ENCODE peak calls at places on chromosomes 13 and 19, in four cellular contexts. One of them, this sample, is unnamed.

GRCh38 chr19:33438016-33438671 is 64.6 kb downstream of the CEBPG start:
- DNase-seq in pancreas: peak; percentile 44
- DNase-seq in NCI-H1105: no peak
- DNase-seq in cardiac muscle cell: peak; percentile 39
- DNase-seq in this sample: no peak

GRCh38 chr19:6639439-6639838 is 30.5 kb downstream of the TNFSF14 start:
- DNase-seq in pancreas: no peak
- DNase-seq in NCI-H1105: no peak
- DNase-seq in cardiac muscle cell: no peak
- DNase-seq in this sample: no peak

GRCh38 chr19:40592170-40592569 is 9.0 kb upstream of the LTBP4 start:
- DNase-seq in pancreas: peak; percentile 2
- DNase-seq in NCI-H1105: peak; percentile 24
- DNase-seq in cardiac muscle cell: peak; percentile 69
- DNase-seq in this sample: no peak

GRCh38 chr19:2537544-2537943 is 61.6 kb downstream of the GADD45B start:
- DNase-seq in pancreas: peak; percentile 9
- DNase-seq in NCI-H1105: no peak
- DNase-seq in cardiac muscle cell: no peak
- DNase-seq in this sample: no peak

GRCh38 chr19:18551631-18552030 is 6.0 kb upstream of the KXD1 start:
- DNase-seq in pancreas: no peak
- DNase-seq in NCI-H1105: no peak
- DNase-seq in cardiac muscle cell: no peak
- DNase-seq in this sample: no peak

GRCh38 chr13:99916366-99917103 is 55.0 kb downstream of the ZIC5 start:
- DNase-seq in pancreas: no peak
- DNase-seq in NCI-H1105: peak; percentile 26
- DNase-seq in cardiac muscle cell: peak; percentile 79
- DNase-seq in this sample: no peak

GRCh38 chr19:29841559-29842367 is 30.0 kb downstream of the CCNE1 start:
- DNase-seq in pancreas: no peak
- DNase-seq in NCI-H1105: no peak
- DNase-seq in cardiac muscle cell: peak; percentile 43
- DNase-seq in this sample: no peak

GRCh38 chr19:5951338-5951861 is 26.5 kb downstream of the RANBP3 start:
- DNase-seq in pancreas: no peak
- DNase-seq in NCI-H1105: no peak
- DNase-seq in cardiac muscle cell: no peak
- DNase-seq in this sample: no peak

GRCh38 chr19:34734601-34735103 is 609 bp downstream of the ZNF181 start:
- DNase-seq in pancreas: no peak
- DNase-seq in NCI-H1105: peak; percentile 35
- DNase-seq in cardiac muscle cell: no peak
- DNase-seq in this sample: no peak

GRCh38 chr19:35143231-35143715 is at the start of gene FXYD7:
- DNase-seq in pancreas: peak; percentile 84
- DNase-seq in NCI-H1105: peak; percentile 3
- DNase-seq in cardiac muscle cell: no peak
- DNase-seq in this sample: no peak

GRCh38 chr19:4196587-4197148 is 14.2 kb downstream of the ANKRD24 start:
- DNase-seq in pancreas: no peak
- DNase-seq in NCI-H1105: no peak
- DNase-seq in cardiac muscle cell: no peak
- DNase-seq in this sample: no peak

GRCh38 chr13:41700790-41701310 is 243.5 kb downstream of the RGCC start:
- DNase-seq in pancreas: no peak
- DNase-seq in NCI-H1105: peak; percentile 52
- DNase-seq in cardiac muscle cell: peak; percentile 69
- DNase-seq in this sample: no peak

GRCh38 chr19:11288349-11288748 is 7.6 kb upstream of the TSPAN16 start:
- DNase-seq in pancreas: no peak
- DNase-seq in NCI-H1105: no peak
- DNase-seq in cardiac muscle cell: peak; percentile 42
- DNase-seq in this sample: no peak

GRCh38 chr19:53809518-53810186 is 14.5 kb downstream of the NLRP12 start:
- DNase-seq in pancreas: no peak
- DNase-seq in NCI-H1105: no peak
- DNase-seq in cardiac muscle cell: no peak
- DNase-seq in this sample: no peak

GRCh38 chr19:46076951-46077814 is 36.4 kb upstream of the IGFL4 start:
- DNase-seq in pancreas: peak; percentile 50
- DNase-seq in NCI-H1105: peak; percentile 93
- DNase-seq in cardiac muscle cell: peak; percentile 88
- DNase-seq in this sample: no peak

GRCh38 chr19:13718733-13719132 is 45.6 kb upstream of the MRI1 start:
- DNase-seq in pancreas: no peak
- DNase-seq in NCI-H1105: peak; percentile 69
- DNase-seq in cardiac muscle cell: peak; percentile 59
- DNase-seq in this sample: no peak

GRCh38 chr13:52737900-52738299 is 1.7 kb downstream of the CNMD start:
- DNase-seq in pancreas: no peak
- DNase-seq in NCI-H1105: no peak
- DNase-seq in cardiac muscle cell: peak; percentile 14
- DNase-seq in this sample: no peak

GRCh38 chr19:17415107-17415506 is 4.7 kb upstream of the MVB12A start:
- DNase-seq in pancreas: no peak
- DNase-seq in NCI-H1105: no peak
- DNase-seq in cardiac muscle cell: peak; percentile 15
- DNase-seq in this sample: no peak

GRCh38 chr19:21023901-21024300 is 3.4 kb downstream of the ZNF430 start:
- DNase-seq in pancreas: no peak
- DNase-seq in NCI-H1105: no peak
- DNase-seq in cardiac muscle cell: no peak
- DNase-seq in this sample: no peak

GRCh38 chr19:52735734-52736133 is 890 bp upstream of the ZNF611 start:
- DNase-seq in pancreas: peak; percentile 62
- DNase-seq in NCI-H1105: peak; percentile 10
- DNase-seq in cardiac muscle cell: peak; percentile 50
- DNase-seq in this sample: peak; percentile 78

GRCh38 chr13:93413972-93414717 is 187.5 kb downstream of the GPC6 start:
- DNase-seq in pancreas: no peak
- DNase-seq in NCI-H1105: no peak
- DNase-seq in cardiac muscle cell: peak; percentile 57
- DNase-seq in this sample: no peak

GRCh38 chr19:53958168-53958571 is 4.6 kb upstream of the CACNG8 start:
- DNase-seq in pancreas: no peak
- DNase-seq in NCI-H1105: peak; percentile 37
- DNase-seq in cardiac muscle cell: peak; percentile 56
- DNase-seq in this sample: no peak

GRCh38 chr13:111519041-111519440 is 198.6 kb downstream of the TEX29 start:
- DNase-seq in pancreas: no peak
- DNase-seq in NCI-H1105: no peak
- DNase-seq in cardiac muscle cell: no peak
- DNase-seq in this sample: no peak

GRCh38 chr19:18756896-18757295 is 34.2 kb downstream of the COMP start:
- DNase-seq in pancreas: peak; percentile 50
- DNase-seq in NCI-H1105: no peak
- DNase-seq in cardiac muscle cell: no peak
- DNase-seq in this sample: no peak

GRCh38 chr19:51272183-51272817 is 21.4 kb downstream of the SIGLECL1 start:
- DNase-seq in pancreas: no peak
- DNase-seq in NCI-H1105: no peak
- DNase-seq in cardiac muscle cell: no peak
- DNase-seq in this sample: no peak

GRCh38 chr19:4744451-4745170 is 21.0 kb upstream of the DPP9 start:
- DNase-seq in pancreas: no peak
- DNase-seq in NCI-H1105: no peak
- DNase-seq in cardiac muscle cell: peak; percentile 97
- DNase-seq in this sample: no peak

GRCh38 chr19:55024111-55024510 is 14.0 kb downstream of the GP6 start:
- DNase-seq in pancreas: no peak
- DNase-seq in NCI-H1105: no peak
- DNase-seq in cardiac muscle cell: no peak
- DNase-seq in this sample: no peak

GRCh38 chr13:78102121-78102677 is 183.6 kb upstream of the EDNRB start:
- DNase-seq in pancreas: no peak
- DNase-seq in NCI-H1105: no peak
- DNase-seq in cardiac muscle cell: peak; percentile 91
- DNase-seq in this sample: peak; percentile 47

GRCh38 chr13:95099541-95099940 is 201.7 kb downstream of the ABCC4 start:
- DNase-seq in pancreas: no peak
- DNase-seq in NCI-H1105: no peak
- DNase-seq in cardiac muscle cell: peak; percentile 50
- DNase-seq in this sample: no peak

GRCh38 chr19:48329167-48329891 is 4.0 kb downstream of the EMP3 start:
- DNase-seq in pancreas: no peak
- DNase-seq in NCI-H1105: no peak
- DNase-seq in cardiac muscle cell: no peak
- DNase-seq in this sample: no peak

GRCh38 chr19:1026189-1027019 is at the start of gene CNN2:
- DNase-seq in pancreas: peak; percentile 90
- DNase-seq in NCI-H1105: no peak
- DNase-seq in cardiac muscle cell: peak; percentile 91
- DNase-seq in this sample: peak; percentile 80

GRCh38 chr13:66036024-66036614 is 1194.0 kb downstream of the PCDH9 start:
- DNase-seq in pancreas: no peak
- DNase-seq in NCI-H1105: no peak
- DNase-seq in cardiac muscle cell: peak; percentile 38
- DNase-seq in this sample: no peak

GRCh38 chr19:3623716-3624115 is 2.9 kb downstream of the CACTIN start:
- DNase-seq in pancreas: peak; percentile 67
- DNase-seq in NCI-H1105: no peak
- DNase-seq in cardiac muscle cell: no peak
- DNase-seq in this sample: no peak

GRCh38 chr19:21197589-21198295 is 55.9 kb downstream of the ZNF431 start:
- DNase-seq in pancreas: no peak
- DNase-seq in NCI-H1105: no peak
- DNase-seq in cardiac muscle cell: peak; percentile 72
- DNase-seq in this sample: no peak

GRCh38 chr13:50292082-50292481 is 276.8 kb downstream of the KCNRG start:
- DNase-seq in pancreas: no peak
- DNase-seq in NCI-H1105: no peak
- DNase-seq in cardiac muscle cell: no peak
- DNase-seq in this sample: no peak

GRCh38 chr13:114161644-114162532 is 17.2 kb upstream of the CFAP97D2 start:
- DNase-seq in pancreas: no peak
- DNase-seq in NCI-H1105: no peak
- DNase-seq in cardiac muscle cell: peak; percentile 82
- DNase-seq in this sample: peak; percentile 43

GRCh38 chr13:39245688-39246087 is 207.4 kb downstream of the NHLRC3 start:
- DNase-seq in pancreas: no peak
- DNase-seq in NCI-H1105: peak; percentile 17
- DNase-seq in cardiac muscle cell: no peak
- DNase-seq in this sample: no peak

GRCh38 chr13:44313674-44314073 is 60.0 kb upstream of the SERP2 start:
- DNase-seq in pancreas: no peak
- DNase-seq in NCI-H1105: no peak
- DNase-seq in cardiac muscle cell: peak; percentile 57
- DNase-seq in this sample: no peak

GRCh38 chr19:6610934-6611370 is 20.0 kb upstream of the CD70 start:
- DNase-seq in pancreas: no peak
- DNase-seq in NCI-H1105: no peak
- DNase-seq in cardiac muscle cell: peak; percentile 82
- DNase-seq in this sample: no peak